ENCODE peak calls at places on chromosomes 7 and 10, in five cellular contexts. U, R, E, L and X are unnamed samples.

GRCh38 chr10:132514841-132515521 is 22.6 kb upstream of the INPP5A start:
- DNase-seq in U (no peak), R (no peak), E (no peak), L (no peak), X (no peak)

GRCh38 chr10:111523016-111523415 is 446.2 kb downstream of the ADRA2A start:
- DNase-seq in U (no peak), R (no peak), E (no peak), L (no peak), X (no peak)

GRCh38 chr10:68297264-68297663 is 34.6 kb upstream of the HNRNPH3 start:
- DNase-seq in U (no peak), R (no peak), E (no peak), L (no peak), X (no peak)

GRCh38 chr7:111788426-111788825 is 226.1 kb upstream of the IMMP2L start:
- DNase-seq in U (no peak), R (peak; percentile 34), E (no peak), L (peak; percentile 26), X (no peak)

GRCh38 chr10:124698560-124699470 is 45.4 kb downstream of the FAM53B start:
- DNase-seq in U (no peak), R (no peak), E (no peak), L (no peak), X (no peak)

GRCh38 chr10:69949770-69950169 is 102.9 kb upstream of the MACROH2A2 start:
- DNase-seq in U (no peak), R (no peak), E (no peak), L (no peak), X (no peak)

GRCh38 chr7:87882538-87882937 is 6.2 kb downstream of the DBF4 start:
- DNase-seq in U (no peak), R (no peak), E (no peak), L (no peak), X (no peak)

GRCh38 chr7:69674701-69675182 is 76.5 kb downstream of the AUTS2 start:
- DNase-seq in U (no peak), R (no peak), E (no peak), L (no peak), X (peak; percentile 43)

GRCh38 chr7:23315366-23315765 is 16.2 kb downstream of the MALSU1 start:
- DNase-seq in U (no peak), R (no peak), E (no peak), L (peak; percentile 54), X (no peak)

GRCh38 chr10:30431435-30431911 is 2.5 kb upstream of the MAP3K8 start:
- DNase-seq in U (no peak), R (no peak), E (no peak), L (peak; percentile 45), X (no peak)

GRCh38 chr10:86614853-86615252 is 39.5 kb upstream of the OPN4 start:
- DNase-seq in U (no peak), R (no peak), E (no peak), L (no peak), X (no peak)

GRCh38 chr10:132714096-132714721 is 71.7 kb downstream of the NKX6-2 start:
- DNase-seq in U (no peak), R (no peak), E (no peak), L (peak; percentile 50), X (peak; percentile 45)

GRCh38 chr10:110398419-110399162 is 93.9 kb upstream of the SMNDC1 start:
- DNase-seq in U (peak; percentile 99), R (peak; percentile 99), E (no peak), L (peak; percentile 90), X (peak; percentile 74)